ENCODE peak calls at places on chromosomes 6 and 20, in nine cellular contexts. N is psoas muscle; I is ovary; C is heart right ventricle; L is GM23338; G is neuronal stem cell; U is neural progenitor cell; F is tibial artery; T is CD4-positive, alpha-beta memory T cell. X is an unnamed sample.
A peak's percentile ranks its signal among the peaks of the same experiment; 100 is the strongest.

GRCh38 chr20:43731469-43731868 is 4.7 kb upstream of the GTSF1L start:
- DNase-seq in N (no peak), I (no peak), C (no peak), L (no peak), G (no peak), U (no peak), F (no peak), T (no peak), X (no peak)

GRCh38 chr6:109483744-109484075 is 691 bp upstream of the ZBTB24 start:
- DNase-seq in N (no peak), I (no peak), C (no peak), L (no peak), G (no peak), U (no peak), F (no peak), T (no peak), X (no peak)

GRCh38 chr6:108948252-108948651 is 100.0 kb downstream of the ARMC2 start:
- DNase-seq in N (no peak), I (no peak), C (no peak), L (no peak), G (no peak), U (no peak), F (peak; percentile 76), T (no peak), X (no peak)

GRCh38 chr20:48656661-48657211 is 171.1 kb downstream of the PREX1 start:
- DNase-seq in N (no peak), I (no peak), C (no peak), L (peak; percentile 78), G (no peak), U (peak; percentile 75), F (no peak), T (no peak), X (peak; percentile 89)

GRCh38 chr6:100806280-100806679 is 74.8 kb downstream of the ASCC3 start:
- DNase-seq in N (no peak), I (no peak), C (no peak), L (no peak), G (no peak), U (no peak), F (no peak), T (no peak), X (no peak)

GRCh38 chr6:137928286-137928685 is 61.2 kb downstream of the TNFAIP3 start:
- DNase-seq in N (no peak), I (no peak), C (no peak), L (no peak), G (no peak), U (no peak), F (no peak), T (peak; percentile 5), X (no peak)

GRCh38 chr20:58808296-58809046 is 42.2 kb downstream of the GNAS-AS1 start:
- DNase-seq in N (no peak), I (no peak), C (no peak), L (no peak), G (no peak), U (no peak), F (no peak), T (no peak), X (no peak)

GRCh38 chr6:100230976-100231316 is 233.8 kb downstream of the SIM1 start:
- DNase-seq in N (no peak), I (no peak), C (no peak), L (no peak), G (no peak), U (no peak), F (no peak), T (no peak), X (no peak)

GRCh38 chr20:21028921-21029320 is 77.2 kb downstream of the LINC00237 start:
- DNase-seq in N (no peak), I (no peak), C (no peak), L (no peak), G (no peak), U (no peak), F (no peak), T (no peak), X (no peak)

GRCh38 chr20:45336530-45337366 is 11.5 kb downstream of the SDC4 start:
- DNase-seq in N (peak; percentile 73), I (no peak), C (no peak), L (no peak), G (no peak), U (no peak), F (peak; percentile 88), T (no peak), X (peak; percentile 100)

GRCh38 chr6:146803601-146804000 is 204.8 kb downstream of the ADGB start:
- DNase-seq in N (no peak), I (peak; percentile 21), C (no peak), L (no peak), G (no peak), U (no peak), F (no peak), T (no peak), X (no peak)

GRCh38 chr6:111101987-111102386 is 14.7 kb downstream of the SLC16A10 start:
- DNase-seq in N (no peak), I (no peak), C (no peak), L (no peak), G (no peak), U (no peak), F (no peak), T (no peak), X (no peak)

GRCh38 chr6:144151010-144151727 is 852 bp downstream of the STX11 start:
- DNase-seq in N (no peak), I (no peak), C (no peak), L (peak; percentile 9), G (no peak), U (peak; percentile 15), F (no peak), T (peak; percentile 71), X (no peak)

GRCh38 chr20:49187330-49188100 is 619 bp downstream of the STAU1 start:
- DNase-seq in N (no peak), I (no peak), C (peak; percentile 12), L (peak; percentile 58), G (peak; percentile 17), U (peak; percentile 70), F (no peak), T (peak; percentile 24), X (peak; percentile 76)

GRCh38 chr6:96907498-96907897 is 9.8 kb upstream of the NDUFAF4 start:
- DNase-seq in N (no peak), I (no peak), C (no peak), L (no peak), G (no peak), U (no peak), F (no peak), T (no peak), X (no peak)

GRCh38 chr20:8073024-8073832 is 53.7 kb upstream of the TMX4 start:
- DNase-seq in N (no peak), I (no peak), C (no peak), L (peak; percentile 41), G (no peak), U (no peak), F (no peak), T (peak; percentile 46), X (peak; percentile 55)

GRCh38 chr6:26475823-26476729 is 18.3 kb downstream of the BTN2A1 start:
- DNase-seq in N (no peak), I (no peak), C (no peak), L (peak; percentile 30), G (no peak), U (peak; percentile 9), F (no peak), T (no peak), X (no peak)

DNA sequence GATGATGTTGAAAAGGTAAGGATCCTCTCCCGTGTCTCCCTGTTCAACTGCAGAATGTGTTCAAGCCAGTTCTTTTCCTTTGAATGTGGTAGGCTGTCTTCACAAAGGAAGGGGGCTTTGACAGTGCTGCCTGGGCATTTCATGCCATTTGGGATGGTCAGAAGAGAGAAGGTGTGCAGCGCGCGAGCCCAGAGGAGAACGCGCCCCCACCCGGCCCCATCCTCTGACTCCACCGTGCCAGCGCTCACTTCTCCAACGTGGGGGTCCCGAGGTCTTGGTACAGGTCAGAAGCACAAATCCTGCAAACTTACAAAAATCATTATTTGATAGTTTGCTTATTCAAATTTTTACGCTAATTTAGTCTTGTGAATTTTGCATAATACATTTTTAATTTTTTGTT is 14.4 kb downstream of the ENTPD6 start:
- DNase-seq in N (no peak), I (no peak), C (no peak), L (no peak), G (no peak), U (no peak), F (no peak), T (no peak), X (no peak)
- H3K36me3 ChIP-seq in N (peaks cover 2% of the 10 kb centered on the region), I (no peaks in the 10 kb centered on the region), C (peaks cover 18% of the 10 kb centered on the region), L (no peaks in the 10 kb centered on the region), G (peaks cover 49% of the 10 kb centered on the region), U (no peaks in the 10 kb centered on the region), F (peaks cover 65% of the 10 kb centered on the region), T (peaks cover 9% of the 10 kb centered on the region), X (peaks cover 48% of the 10 kb centered on the region)

DNA sequence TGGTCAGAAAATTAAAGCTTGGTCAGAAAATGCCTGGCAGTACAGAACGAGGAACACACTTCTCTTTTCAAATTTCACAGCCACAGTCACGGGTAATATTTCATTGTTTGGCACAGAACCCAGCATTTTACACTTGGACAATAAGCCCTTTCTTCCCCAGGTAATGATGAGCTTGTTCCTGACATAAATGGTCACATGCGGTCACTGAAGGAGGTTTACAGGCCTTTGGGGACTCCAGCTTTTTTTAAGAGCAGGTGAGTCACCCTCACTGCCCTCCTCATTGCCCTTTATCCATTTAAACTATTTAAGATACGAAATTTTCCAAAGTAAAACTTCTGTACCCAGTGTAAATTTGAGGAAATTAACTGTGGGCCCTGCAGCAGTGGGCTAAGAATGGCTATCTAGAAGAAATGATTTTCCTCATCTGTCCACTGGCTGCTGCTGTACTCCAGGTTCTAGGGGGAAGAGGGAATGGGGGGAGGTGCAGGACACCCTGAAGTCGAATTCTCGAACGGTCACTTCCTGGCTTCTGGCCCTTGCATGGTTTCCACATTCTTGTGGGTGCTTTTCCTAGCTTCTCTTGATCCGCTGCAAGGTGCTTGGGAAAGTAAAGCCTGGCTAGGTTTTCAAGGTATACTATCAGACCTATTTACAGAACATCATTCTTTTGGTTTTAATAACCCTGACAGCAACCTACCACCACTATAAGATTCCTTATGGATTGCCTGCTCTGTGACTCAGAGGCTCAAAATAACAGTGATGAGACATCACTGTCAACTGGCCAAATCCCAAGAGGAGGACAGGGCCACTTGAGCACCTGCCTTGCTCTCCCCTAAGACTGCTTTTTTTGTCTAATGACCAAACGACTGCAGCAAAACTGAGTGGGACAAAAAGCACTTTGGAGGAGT is 75.8 kb downstream of the PREP start:
- DNase-seq in N (peak; percentile 22), I (no peak), C (peak; percentile 32), L (no peak), G (no peak), U (no peak), F (no peak), T (no peak), X (no peak)
- H3K36me3 ChIP-seq in N (peaks cover 10% of the 10 kb centered on the region), I (no peaks in the 10 kb centered on the region), C (peaks cover 3% of the 10 kb centered on the region), L (peaks cover 23% of the 10 kb centered on the region), G (peaks cover 90% of the 10 kb centered on the region), U (no peaks in the 10 kb centered on the region), F (peaks cover 63% of the 10 kb centered on the region), T (peaks cover 34% of the 10 kb centered on the region), X (peaks cover 86% of the 10 kb centered on the region)

GRCh38 chr6:155309150-155309549 is 5.1 kb downstream of the TFB1M start:
- DNase-seq in N (no peak), I (no peak), C (no peak), L (no peak), G (no peak), U (no peak), F (no peak), T (no peak), X (no peak)
- H3K36me3 ChIP-seq in N (peaks cover 4% of the 10 kb centered on the region), I (no peaks in the 10 kb centered on the region), C (no peaks in the 10 kb centered on the region), L (peaks cover 25% of the 10 kb centered on the region), G (peaks cover 77% of the 10 kb centered on the region), U (peaks cover 8% of the 10 kb centered on the region), F (peaks cover 18% of the 10 kb centered on the region), T (peaks cover 18% of the 10 kb centered on the region), X (peaks cover 80% of the 10 kb centered on the region)

DNA sequence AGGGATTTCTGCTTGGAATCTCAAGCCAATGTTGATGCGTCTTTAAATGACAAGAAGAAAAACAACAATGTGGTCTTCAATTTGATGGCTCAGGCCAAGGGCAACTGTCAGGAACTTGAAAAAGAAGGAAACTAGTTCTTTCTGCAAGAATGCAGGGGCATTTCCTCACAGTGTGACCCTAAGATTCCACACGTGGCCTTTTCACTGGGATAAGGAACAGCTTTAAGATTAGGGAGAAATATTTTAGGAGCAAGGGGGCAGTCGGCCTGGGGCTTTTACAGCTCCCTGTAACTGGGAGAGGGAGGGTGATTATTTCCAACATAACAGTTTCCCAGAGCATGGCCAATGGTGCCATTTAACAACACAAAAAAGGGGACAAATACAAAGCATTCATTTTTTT is 39.4 kb upstream of the MRPS10 start:
- DNase-seq in N (no peak), I (no peak), C (no peak), L (no peak), G (no peak), U (no peak), F (no peak), T (no peak), X (no peak)
- H3K36me3 ChIP-seq in N (no peaks in the 10 kb centered on the region), I (no peaks in the 10 kb centered on the region), C (peaks cover 9% of the 10 kb centered on the region), L (peaks cover 30% of the 10 kb centered on the region), G (peaks cover 68% of the 10 kb centered on the region), U (no peaks in the 10 kb centered on the region), F (peaks cover 11% of the 10 kb centered on the region), T (peaks cover 57% of the 10 kb centered on the region), X (peaks cover 51% of the 10 kb centered on the region)